ENCODE peak calls at places on chromosomes 1 and 21, in ten cellular contexts. Z, W, S, D, F, J, H, I, X and C are unnamed samples.

GRCh38 chr1:176555911-176556687 is 93.1 kb downstream of the PAPPA2 start:
- DNase-seq in Z (no peak), W (no peak), S (no peak), D (no peak), F (no peak), J (no peak), H (no peak), I (no peak), X (no peak), C (no peak)

GRCh38 chr1:9557624-9558023 is 18.4 kb downstream of the SLC25A33 start:
- DNase-seq in Z (no peak), W (no peak), S (no peak), D (no peak), F (no peak), J (no peak), H (no peak), I (no peak), X (no peak), C (no peak)

GRCh38 chr1:54287821-54288220 is 87.9 kb downstream of the MRPL37 start:
- DNase-seq in Z (no peak), W (no peak), S (no peak), D (no peak), F (no peak), J (no peak), H (peak; percentile 49), I (no peak), X (no peak), C (no peak)

GRCh38 chr1:234235373-234235772 is 137.9 kb upstream of the COA6 start:
- DNase-seq in Z (no peak), W (no peak), S (no peak), D (no peak), F (peak; percentile 26), J (no peak), H (no peak), I (no peak), X (no peak), C (no peak)

GRCh38 chr1:150696151-150696550 is 803 bp downstream of the GOLPH3L start:
- DNase-seq in Z (no peak), W (no peak), S (no peak), D (no peak), F (no peak), J (no peak), H (no peak), I (no peak), X (no peak), C (no peak)

GRCh38 chr1:180929389-180929788 is 16.7 kb downstream of the KIAA1614 start:
- DNase-seq in Z (no peak), W (no peak), S (no peak), D (no peak), F (no peak), J (no peak), H (no peak), I (no peak), X (no peak), C (no peak)

GRCh38 chr1:86169625-86170024 is 13.1 kb upstream of the COL24A1 start:
- DNase-seq in Z (no peak), W (no peak), S (no peak), D (no peak), F (no peak), J (no peak), H (no peak), I (no peak), X (no peak), C (no peak)

GRCh38 chr1:232149302-232150201 is 480.4 kb downstream of the SIPA1L2 start:
- DNase-seq in Z (no peak), W (no peak), S (no peak), D (no peak), F (no peak), J (no peak), H (no peak), I (no peak), X (no peak), C (peak; percentile 51)

GRCh38 chr1:179550753-179551682 is 24.7 kb downstream of the NPHS2 start:
- DNase-seq in Z (no peak), W (no peak), S (no peak), D (peak; percentile 78), F (no peak), J (no peak), H (no peak), I (no peak), X (no peak), C (peak; percentile 39)

GRCh38 chr1:241482761-241483250 is 36.7 kb downstream of the FH start:
- DNase-seq in Z (no peak), W (no peak), S (no peak), D (peak; percentile 80), F (no peak), J (no peak), H (no peak), I (no peak), X (no peak), C (peak; percentile 76)

GRCh38 chr1:204870165-204870912 is at the start of gene NFASC:
- DNase-seq in Z (no peak), W (no peak), S (no peak), D (no peak), F (no peak), J (no peak), H (no peak), I (no peak), X (no peak), C (no peak)

GRCh38 chr1:151512801-151513625 is 1.8 kb downstream of the CGN start:
- DNase-seq in Z (peak; percentile 78), W (no peak), S (no peak), D (peak; percentile 91), F (no peak), J (no peak), H (no peak), I (peak; percentile 87), X (peak; percentile 87), C (no peak)

GRCh38 chr21:43880111-43880985 is 15.3 kb downstream of the AGPAT3 start:
- DNase-seq in Z (no peak), W (no peak), S (peak; percentile 59), D (peak; percentile 87), F (no peak), J (no peak), H (no peak), I (no peak), X (peak; percentile 80), C (no peak)

GRCh38 chr1:154474802-154475201 is 27.2 kb upstream of the TDRD10 start:
- DNase-seq in Z (no peak), W (peak; percentile 37), S (no peak), D (peak; percentile 45), F (no peak), J (no peak), H (peak; percentile 49), I (peak; percentile 90), X (peak; percentile 74), C (peak; percentile 86)

GRCh38 chr1:100512803-100513352 is 25.1 kb upstream of the GPR88 start:
- DNase-seq in Z (no peak), W (no peak), S (no peak), D (no peak), F (no peak), J (no peak), H (no peak), I (no peak), X (no peak), C (no peak)

GRCh38 chr1:94142583-94142982 is 21.6 kb upstream of the ABCA4 start:
- DNase-seq in Z (no peak), W (no peak), S (no peak), D (no peak), F (no peak), J (no peak), H (no peak), I (no peak), X (no peak), C (no peak)

GRCh38 chr21:35390013-35390776 is 341.1 kb upstream of the RUNX1 start:
- DNase-seq in Z (no peak), W (no peak), S (no peak), D (no peak), F (no peak), J (no peak), H (no peak), I (no peak), X (no peak), C (no peak)

GRCh38 chr1:224051086-224051406 is 62.9 kb upstream of the FBXO28 start:
- DNase-seq in Z (no peak), W (no peak), S (no peak), D (no peak), F (no peak), J (no peak), H (no peak), I (no peak), X (no peak), C (no peak)
- TF ChIP-seq CTCF in Z (no peak), W (no peak), S (no peak), D (peak; percentile 17), F (no peak), J (no peak), H (no peak), I (no peak), X (no peak), C (no peak)

DNA sequence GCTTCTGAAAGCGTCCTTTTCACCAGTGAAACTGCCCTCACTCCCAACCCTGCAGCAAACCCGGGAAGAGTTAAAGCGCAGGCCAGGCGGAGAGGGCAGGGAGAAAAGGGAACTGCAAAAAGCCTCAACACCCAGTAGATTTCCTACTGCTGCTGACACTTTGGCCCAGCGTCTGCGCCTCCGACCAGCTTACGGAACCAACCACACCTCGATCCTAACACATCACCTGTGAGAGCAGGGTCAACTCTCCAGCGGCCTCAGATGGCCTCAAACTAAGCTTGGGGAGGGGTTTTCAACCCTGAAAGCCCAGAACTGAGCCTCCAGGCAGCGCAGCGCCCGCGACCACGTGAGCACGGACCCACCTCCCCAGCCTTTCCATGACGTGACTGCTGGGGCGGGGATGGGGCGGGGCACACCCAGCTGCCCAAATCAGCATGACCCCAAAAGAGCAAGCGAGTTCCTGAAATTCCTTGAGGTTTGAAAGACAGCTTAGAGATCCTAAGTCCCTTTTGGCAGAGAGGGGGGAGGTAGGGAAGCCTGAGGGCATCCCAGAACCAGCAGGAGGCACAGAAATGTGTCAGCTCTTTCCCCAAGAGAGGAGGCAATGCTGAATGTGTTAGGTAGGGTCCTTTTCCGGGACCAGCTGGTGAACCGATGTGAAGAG is 59.1 kb downstream of the ITPKB start:
- DNase-seq in Z (peak; percentile 97), W (peak; percentile 91), S (peak; percentile 95), D (no peak), F (peak; percentile 92), J (no peak), H (peak; percentile 91), I (peak; percentile 87), X (peak; percentile 92), C (no peak)
- H3K4me3 ChIP-seq in Z (peak overlapping the region; percentile 31), W (peak overlapping the region; percentile 57), S (peak overlapping the region; percentile 25), D (no peak overlapping the region), F (peak overlapping the region; percentile 7), J (peak overlapping the region; percentile 48), H (peak overlapping the region; percentile 0), I (no peak overlapping the region), X (peak overlapping the region; percentile 52), C (peak overlapping the region; percentile 34)

DNA sequence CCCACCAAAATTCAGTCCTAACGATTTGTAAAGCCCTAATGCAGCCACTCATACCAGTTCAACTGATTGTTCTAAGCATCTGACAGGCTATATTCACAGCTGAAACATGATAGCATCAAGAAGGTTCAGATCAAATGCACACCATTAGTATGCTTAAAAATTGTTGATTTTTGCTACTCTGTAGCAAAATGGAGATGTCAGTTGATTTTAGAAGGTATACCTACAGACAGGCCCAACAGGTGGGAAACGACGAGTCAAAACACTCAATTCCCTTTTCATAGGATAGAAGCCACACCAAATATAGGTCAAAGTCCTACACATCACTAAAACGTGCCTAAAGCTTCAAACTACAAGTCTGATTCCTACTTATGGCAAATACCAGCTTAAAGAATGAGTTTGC is 6.7 kb downstream of the SFPQ start:
- DNase-seq in Z (no peak), W (no peak), S (no peak), D (no peak), F (no peak), J (no peak), H (no peak), I (no peak), X (no peak), C (no peak)
- H3K36me3 ChIP-seq in Z (peaks cover 78% of the 10 kb centered on the region), W (no peaks in the 10 kb centered on the region), S (peaks cover 97% of the 10 kb centered on the region), D (peaks cover 97% of the 10 kb centered on the region), F (peaks cover 98% of the 10 kb centered on the region), J (peaks cover 73% of the 10 kb centered on the region), H (no peaks in the 10 kb centered on the region), I (peaks cover 6% of the 10 kb centered on the region), X (peaks cover 100% of the 10 kb centered on the region), C (peaks cover 31% of the 10 kb centered on the region)

GRCh38 chr1:19391596-19391981 is 79.5 kb downstream of the SLC66A1 start:
- DNase-seq in Z (no peak), W (no peak), S (peak; percentile 74), D (no peak), F (no peak), J (no peak), H (no peak), I (no peak), X (no peak), C (no peak)
- TF ChIP-seq CTCF in Z (no peak), W (no peak), S (no peak), D (peak; percentile 8), F (no peak), J (no peak), H (no peak), I (no peak), X (no peak), C (no peak)